ENCODE peak calls at places on chromosomes 13 and 19, in five cellular contexts. H is HCT116, L is sigmoid colon, P is HepG2, R is K562. E is an unnamed sample.

GRCh38 chr19:47511128-47511517 is 3.7 kb downstream of the NAPA start:
- DNase-seq in P (no peak), L (no peak), R (no peak), H (no peak), E (no peak)

GRCh38 chr19:46351241-46352041 is 4.6 kb downstream of the PPP5C start:
- DNase-seq in H (no peak), P (no peak), L (peak), R (no peak), E (no peak)

GRCh38 chr13:113927661-113928581 is 46.0 kb downstream of the C13orf46 start:
- DNase-seq in L (peak), R (no peak), P (no peak), H (no peak), E (peak)

GRCh38 chr13:23608704-23609413 is 38.6 kb downstream of the TNFRSF19 start:
- DNase-seq in P (peak), L (peak), R (no peak), H (no peak), E (no peak)

GRCh38 chr13:44311011-44311481 is 62.6 kb upstream of the SERP2 start:
- DNase-seq in R (no peak), P (no peak), L (peak), H (no peak), E (peak)

GRCh38 chr13:97018029-97018819 is 23.9 kb upstream of the OXGR1 start:
- DNase-seq in L (no peak), H (peak), R (peak), P (peak), E (no peak)

GRCh38 chr19:35656700-35657099 is 8.6 kb downstream of the COX6B1 start:
- DNase-seq in L (peak), H (no peak), P (no peak), R (no peak), E (no peak)

GRCh38 chr19:18167975-18168645 is 5.5 kb upstream of the IFI30 start:
- DNase-seq in L (no peak), R (peak), H (no peak), P (no peak), E (peak)

GRCh38 chr19:14347999-14348889 is 33.0 kb upstream of the ADGRE5 start:
- DNase-seq in P (peak), L (peak), H (no peak), R (peak), E (no peak)

GRCh38 chr13:99926014-99926731 is 45.4 kb downstream of the ZIC5 start:
- DNase-seq in R (no peak), L (no peak), P (no peak), H (peak), E (no peak)

GRCh38 chr13:30832845-30833332 is 73.2 kb upstream of the MEDAG start:
- DNase-seq in P (peak), L (no peak), R (peak), H (peak), E (no peak)

GRCh38 chr19:38952395-38953165 is 21.8 kb downstream of the MRPS12 start:
- DNase-seq in R (no peak), H (no peak), L (no peak), P (peak), E (no peak)

GRCh38 chr13:28140433-28141125 is 2.2 kb downstream of the PAN3 start:
- DNase-seq in L (no peak), R (no peak), H (no peak), P (no peak), E (no peak)

GRCh38 chr13:97125051-97125809 is 96.9 kb upstream of the MBNL2 start:
- DNase-seq in H (peak), R (no peak), P (peak), L (peak), E (no peak)

GRCh38 chr19:14432817-14433453 is at the start of gene PKN1:
- DNase-seq in L (no peak), R (peak), H (no peak), P (no peak), E (no peak)

GRCh38 chr19:45115809-45116615 is 23.0 kb downstream of the PPP1R37 start:
- DNase-seq in R (no peak), L (no peak), P (no peak), H (no peak), E (no peak)

GRCh38 chr13:35791191-35791902 is 314.9 kb upstream of the MAB21L1 start:
- DNase-seq in L (no peak), P (no peak), H (no peak), R (no peak), E (no peak)

GRCh38 chr19:19531951-19532805 is 3.5 kb downstream of the YJEFN3 start:
- DNase-seq in P (peak), L (peak), R (peak), H (no peak), E (no peak)

GRCh38 chr13:110625771-110626321 is 10.5 kb downstream of the NAXD start:
- DNase-seq in P (no peak), L (no peak), R (no peak), H (no peak), E (no peak)

GRCh38 chr13:92573467-92574057 is 653.0 kb upstream of the GPC6 start:
- DNase-seq in H (no peak), R (peak), P (peak), L (no peak), E (no peak)

GRCh38 chr13:110869805-110870706 is 44.8 kb downstream of the ANKRD10 start:
- DNase-seq in P (peak), H (peak), L (peak), R (peak), E (peak)

GRCh38 chr19:3353493-3353892 is 12.9 kb upstream of the NFIC start:
- DNase-seq in L (no peak), P (no peak), R (no peak), H (no peak), E (no peak)

GRCh38 chr19:49133621-49134454 is 14.5 kb downstream of the PPFIA3 start:
- DNase-seq in L (peak), P (no peak), R (peak), H (no peak), E (no peak)

GRCh38 chr19:18300930-18301717 is 19.7 kb upstream of the JUND start:
- DNase-seq in H (no peak), P (no peak), L (peak), R (peak), E (no peak)

GRCh38 chr19:28482221-28482620 is 730.7 kb downstream of the UQCRFS1 start:
- DNase-seq in P (no peak), L (no peak), H (no peak), R (no peak), E (no peak)

GRCh38 chr19:7751157-7751783 is 3.9 kb upstream of the CD209 start:
- DNase-seq in R (no peak), L (no peak), H (no peak), P (no peak), E (no peak)

GRCh38 chr19:33206261-33207039 is 12.3 kb downstream of the LRP3 start:
- DNase-seq in R (no peak), P (no peak), H (no peak), L (no peak), E (no peak)

GRCh38 chr19:43738780-43739211 is 16.0 kb downstream of the SMG9 start:
- DNase-seq in P (no peak), R (no peak), L (no peak), H (no peak), E (no peak)

GRCh38 chr19:52297601-52298358 is 811 bp downstream of the ZNF480 start:
- DNase-seq in L (no peak), H (no peak), R (no peak), P (no peak), E (no peak)

GRCh38 chr19:18562086-18562485 is 4.4 kb downstream of the KXD1 start:
- DNase-seq in R (no peak), H (no peak), P (no peak), L (no peak), E (no peak)

GRCh38 chr19:17486545-17486944 is 16.2 kb downstream of the SLC27A1 start:
- DNase-seq in H (no peak), L (no peak), P (no peak), R (no peak), E (no peak)

GRCh38 chr19:47663911-47664771 is 49.1 kb upstream of the EHD2 start:
- DNase-seq in H (no peak), P (peak), R (peak), L (peak), E (no peak)

DNA sequence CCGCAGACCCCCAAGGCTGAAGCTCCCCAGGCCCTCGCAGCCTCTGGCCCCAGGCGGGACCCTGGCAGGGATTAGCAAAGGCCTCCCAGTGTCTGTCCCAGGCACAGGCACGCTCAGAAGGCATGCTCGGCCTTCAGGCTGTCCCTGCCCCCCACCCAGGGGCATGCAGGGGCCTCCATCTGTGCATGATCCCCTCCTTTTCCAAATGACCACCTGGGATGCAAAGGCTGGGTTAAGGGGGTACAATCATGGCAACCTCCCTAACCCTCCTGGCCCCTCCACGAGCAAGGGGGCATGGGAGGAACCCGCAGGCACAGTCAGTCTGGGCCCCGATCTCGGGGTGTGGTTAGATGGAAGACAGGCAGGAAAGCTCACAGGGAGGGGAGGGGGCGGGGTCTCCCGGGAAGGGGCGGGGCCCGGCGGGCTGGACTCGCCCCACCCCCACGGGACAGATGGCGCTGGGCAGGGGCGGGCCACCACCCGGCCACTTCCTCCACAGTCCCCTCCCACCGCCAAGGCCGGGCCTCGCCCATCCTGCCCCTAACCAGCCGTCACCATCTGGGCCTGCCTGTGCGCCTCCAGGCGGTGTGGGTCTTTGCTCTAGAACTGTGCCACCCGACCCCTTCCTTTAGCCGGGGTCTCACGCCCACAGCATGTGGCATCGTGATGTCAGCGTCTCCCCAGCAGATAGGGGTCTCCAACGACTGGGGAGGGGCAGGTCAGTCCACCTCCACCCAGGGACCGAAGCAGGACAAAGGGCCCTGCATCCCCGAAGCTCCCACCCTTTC is 7.0 kb upstream of the REXO1 start:
- DNase-seq in H (peak), L (peak), P (no peak), R (peak), E (no peak)
- TF ChIP-seq POLR2A in H (no peak), L (peak), P (no peak), R (peak), E (peak)

GRCh38 chr19:56351208-56351607 is 36.6 kb upstream of the ZSCAN5A start:
- DNase-seq in L (no peak), H (no peak), P (no peak), R (no peak), E (no peak)
- TF ChIP-seq POLR2AphosphoS5 in L (no peak), H (no peak), P (no peak), R (no peak), E (no peak)

GRCh38 chr19:50333235-50333736 is 4.1 kb upstream of the KCNC3 start:
- DNase-seq in R (peak), P (peak), H (peak), L (peak), E (no peak)

GRCh38 chr19:50332264-50333038 is 3.3 kb upstream of the KCNC3 start:
- DNase-seq in L (no peak), H (no peak), P (no peak), R (no peak), E (no peak)

GRCh38 chr19:50330365-50331078 is 1.3 kb upstream of the KCNC3 start:
- DNase-seq in P (peak), R (peak), L (no peak), H (peak), E (no peak)

GRCh38 chr19:50331187-50332013 is 2.2 kb upstream of the KCNC3 start:
- DNase-seq in R (no peak), L (no peak), P (no peak), H (no peak), E (no peak)

DNA sequence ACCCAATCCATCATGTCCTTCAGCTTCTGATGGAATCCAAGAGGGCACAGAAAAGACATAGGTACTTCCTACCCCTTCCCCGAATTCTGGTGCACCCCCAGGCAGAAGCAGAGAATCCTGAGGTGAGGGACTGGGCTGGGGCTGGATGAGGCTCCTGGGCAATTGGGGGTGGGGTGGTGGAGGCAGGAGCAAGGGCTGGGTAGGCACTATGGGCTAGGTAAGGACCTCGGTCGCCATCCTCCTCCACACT is 2.8 kb upstream of the KCNC3 start:
- DNase-seq in L (no peak), P (no peak), R (no peak), H (no peak), E (no peak)
- TF ChIP-seq POLR2A in L (no peak), P (no peak), R (no peak), H (no peak), E (no peak)

DNA sequence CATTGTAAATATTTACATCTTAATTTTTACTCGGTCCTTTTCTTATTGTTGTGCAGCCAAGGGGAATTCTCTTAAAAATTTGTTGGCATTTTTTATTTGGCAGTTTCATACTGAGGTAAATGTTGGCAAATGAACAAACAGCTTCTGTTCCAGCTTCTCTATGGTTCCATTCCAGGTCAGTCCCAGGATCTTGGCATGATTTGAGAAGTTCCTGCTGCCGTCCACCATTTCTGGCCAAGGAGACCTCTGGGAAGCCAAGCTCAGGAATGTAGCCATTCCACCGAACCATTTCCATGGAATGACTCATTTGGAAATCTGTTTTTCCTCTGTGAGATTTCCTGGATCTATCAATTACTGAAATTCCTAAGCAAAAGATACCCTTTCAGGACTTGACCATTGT is 43.9 kb downstream of the SLC10A2 start:
- DNase-seq in P (no peak), H (no peak), L (no peak), R (no peak), E (no peak)
- TF ChIP-seq POLR2AphosphoS5 in P (no peak), H (no peak), L (no peak), R (no peak), E (no peak)

E was measured in vagina.